ENCODE peak calls at places on chromosomes 13 and 19, in ten cellular contexts. M is pancreas, K is astrocyte of the cerebellum, T is lower leg skin, H is ascending aorta, O is AG04450, C is retinal pigment epithelial cell, L is endodermal cell, Z is HepG2, W is ovary. U is an unnamed sample.

GRCh38 chr13:30191491-30192100 is 115.8 kb downstream of the KATNAL1 start:
- DNase-seq in C (no peak), T (no peak), H (no peak), Z (no peak), K (no peak), M (no peak), O (no peak), W (no peak), L (no peak), U (no peak)

GRCh38 chr19:36207605-36208252 is 6.7 kb downstream of the ZNF565 start:
- DNase-seq in T (no peak), L (no peak), K (no peak), O (no peak), W (no peak), Z (no peak), M (no peak), H (no peak), C (no peak), U (no peak)

GRCh38 chr19:53424968-53425597 is 6.7 kb upstream of the ZNF761 start:
- DNase-seq in W (peak; percentile 75), K (peak; percentile 13), C (no peak), M (peak; percentile 74), T (peak; percentile 59), Z (peak; percentile 67), H (peak; percentile 80), L (peak; percentile 91), O (peak; percentile 38), U (peak; percentile 75)

GRCh38 chr19:49020931-49021895 is 2.9 kb downstream of the CGB3 start:
- DNase-seq in L (no peak), T (no peak), Z (peak; percentile 23), K (no peak), W (no peak), M (no peak), C (no peak), O (no peak), H (no peak), U (no peak)

GRCh38 chr19:3162418-3163229 is 15.9 kb upstream of the S1PR4 start:
- DNase-seq in H (no peak), M (peak; percentile 74), C (no peak), L (no peak), O (no peak), W (no peak), T (no peak), Z (peak; percentile 44), K (no peak), U (no peak)

GRCh38 chr13:25422153-25422552 is 50.4 kb downstream of the ATP8A2 start:
- DNase-seq in W (no peak), M (no peak), K (no peak), L (no peak), T (no peak), Z (no peak), H (no peak), C (no peak), O (no peak), U (no peak)

GRCh38 chr19:1450735-1451669 is 1.1 kb downstream of the APC2 start:
- DNase-seq in L (no peak), M (no peak), C (no peak), H (no peak), K (no peak), T (no peak), Z (no peak), O (no peak), W (no peak), U (no peak)

GRCh38 chr19:12880551-12881171 is 588 bp downstream of the DNASE2 start:
- DNase-seq in M (peak; percentile 82), L (no peak), T (no peak), H (no peak), C (no peak), Z (no peak), K (no peak), W (no peak), O (no peak), U (peak; percentile 39)

GRCh38 chr19:42023943-42024260 is 29.9 kb upstream of the ATP1A3 start:
- DNase-seq in C (no peak), O (no peak), L (no peak), M (no peak), T (no peak), W (no peak), Z (no peak), H (no peak), K (no peak), U (no peak)

GRCh38 chr19:42030605-42031004 is 36.6 kb upstream of the ATP1A3 start:
- DNase-seq in M (no peak), Z (no peak), L (no peak), H (no peak), O (no peak), K (no peak), W (no peak), C (no peak), T (no peak), U (no peak)

GRCh38 chr19:42024622-42025111 is 30.6 kb upstream of the ATP1A3 start:
- DNase-seq in H (no peak), T (peak; percentile 25), O (peak; percentile 24), Z (no peak), M (no peak), K (peak; percentile 6), C (no peak), W (no peak), L (no peak), U (no peak)

GRCh38 chr19:42032428-42032827 is 37.6 kb downstream of the GRIK5 start:
- DNase-seq in C (no peak), K (peak; percentile 70), L (peak; percentile 71), O (no peak), M (no peak), T (no peak), H (no peak), W (no peak), Z (no peak), U (no peak)

GRCh38 chr19:42028304-42029216 is 34.5 kb upstream of the ATP1A3 start:
- DNase-seq in M (no peak), O (no peak), H (no peak), Z (no peak), W (no peak), T (no peak), K (no peak), C (no peak), L (peak; percentile 98), U (peak; percentile 25)
- TF ChIP-seq CTCF in M (no peak), O (peak; percentile 48), H (peak; percentile 29), Z (peak; percentile 50), W (no peak), T (no peak), K (peak; percentile 37), C (peak; percentile 76), L (peak; percentile 95), U (peak; percentile 33)

DNA sequence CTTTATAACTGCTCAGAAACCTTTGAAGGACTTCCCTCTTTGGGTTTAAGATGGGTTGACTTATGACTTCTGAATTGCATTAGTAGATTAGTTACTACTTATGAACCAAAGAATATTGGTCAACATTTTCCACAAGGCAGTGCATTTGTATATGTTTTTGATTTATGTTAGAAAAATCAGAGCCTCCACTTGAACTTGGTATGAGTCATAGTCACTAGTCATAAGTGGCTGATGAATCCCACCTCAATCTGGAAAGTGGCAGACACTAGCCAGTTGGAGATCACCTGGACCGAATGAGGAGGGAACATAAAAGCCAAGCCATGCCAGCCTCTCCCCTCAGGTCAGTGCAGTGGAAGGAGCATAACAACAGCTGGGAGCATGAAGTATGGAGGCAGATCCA is 39.3 kb upstream of the SPART start:
- DNase-seq in O (no peak), C (peak; percentile 16), M (no peak), H (no peak), L (no peak), W (no peak), Z (no peak), T (no peak), K (no peak), U (no peak)
- TF ChIP-seq CTCF in O (no peak), C (no peak), M (no peak), H (no peak), L (no peak), W (no peak), Z (no peak), T (no peak), K (no peak), U (no peak)

GRCh38 chr19:42424345-42424707 is 2.9 kb downstream of the LIPE start:
- DNase-seq in C (no peak), K (no peak), W (no peak), H (peak; percentile 56), T (no peak), L (no peak), Z (no peak), O (no peak), M (no peak), U (no peak)

GRCh38 chr19:42422092-42422575 is 5.1 kb downstream of the LIPE start:
- DNase-seq in L (no peak), T (no peak), C (no peak), W (no peak), Z (no peak), H (peak; percentile 53), M (no peak), K (no peak), O (no peak), U (no peak)

GRCh38 chr19:42424712-42425131 is 2.5 kb downstream of the LIPE start:
- DNase-seq in W (no peak), C (no peak), O (no peak), Z (peak; percentile 27), H (peak; percentile 53), K (no peak), L (peak; percentile 75), T (no peak), M (no peak), U (no peak)

GRCh38 chr19:42422576-42423461 is 4.4 kb downstream of the LIPE start:
- DNase-seq in O (no peak), Z (peak; percentile 59), K (no peak), M (peak; percentile 78), C (no peak), H (peak; percentile 64), W (no peak), L (peak; percentile 74), T (no peak), U (peak; percentile 44)

DNA sequence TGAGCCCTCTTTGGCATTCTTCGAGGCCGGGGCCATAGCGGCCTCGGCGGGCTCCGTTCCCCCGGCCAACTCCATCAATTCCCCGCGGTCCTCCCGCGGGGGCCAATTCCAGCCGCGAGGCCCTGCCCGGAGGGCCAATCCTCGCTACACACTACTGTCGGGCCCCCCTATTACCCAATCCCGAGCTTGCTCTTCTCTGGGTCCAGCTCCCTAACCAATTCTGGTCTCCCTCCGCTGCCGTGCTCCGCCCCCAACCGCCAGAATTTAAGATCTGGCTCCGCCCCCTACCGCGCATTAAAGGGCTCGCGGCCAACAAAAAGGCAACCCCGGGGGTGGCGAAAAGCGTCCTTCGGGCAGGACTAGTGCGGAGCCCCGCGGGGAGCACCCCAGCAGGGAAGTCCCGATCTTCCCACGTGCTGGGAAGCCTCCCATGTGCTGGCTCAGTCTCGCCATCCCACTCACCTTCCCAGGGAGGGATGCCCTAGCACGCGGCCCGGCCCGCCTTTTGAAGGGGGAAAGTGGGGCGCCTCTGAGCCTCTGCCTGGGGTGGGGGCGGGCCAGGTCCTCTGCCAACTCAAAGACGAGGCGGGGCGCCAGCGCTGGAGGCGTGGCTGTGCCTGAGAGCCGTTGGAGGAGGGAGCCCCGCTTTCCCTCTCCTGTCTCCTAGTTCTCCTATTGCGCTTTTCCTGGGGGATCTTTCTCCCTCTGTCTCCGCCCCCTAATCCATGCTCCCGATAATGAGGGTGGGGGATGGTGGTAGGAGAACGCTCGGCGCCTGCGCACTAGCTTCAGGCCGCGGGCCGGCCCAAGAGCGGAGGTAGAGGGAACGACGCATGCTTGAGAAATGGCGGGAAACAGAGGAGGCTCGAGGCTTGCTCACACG is 3.5 kb downstream of the LIPE start:
- DNase-seq in L (peak; percentile 96), W (peak; percentile 76), K (peak; percentile 52), M (peak; percentile 89), C (peak; percentile 77), O (peak; percentile 85), T (peak; percentile 79), Z (no peak), H (peak; percentile 88), U (peak; percentile 94)
- TF ChIP-seq CTCF in L (no peak), W (no peak), K (no peak), M (no peak), C (no peak), O (no peak), T (no peak), Z (no peak), H (no peak), U (no peak)

DNA sequence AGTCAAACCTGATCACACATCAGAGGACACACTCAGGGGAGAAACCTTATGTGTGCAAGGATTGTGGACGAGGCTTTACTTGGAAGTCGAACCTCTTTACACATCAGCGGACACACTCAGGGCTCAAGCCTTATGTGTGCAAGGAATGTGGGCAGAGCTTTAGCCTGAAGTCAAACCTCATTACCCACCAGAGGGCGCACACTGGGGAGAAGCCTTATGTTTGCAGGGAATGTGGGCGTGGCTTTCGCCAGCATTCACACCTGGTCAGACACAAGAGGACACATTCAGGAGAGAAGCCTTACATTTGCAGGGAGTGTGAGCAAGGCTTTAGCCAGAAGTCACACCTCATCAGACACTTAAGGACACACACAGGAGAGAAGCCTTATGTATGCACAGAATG is 8.2 kb upstream of the ZNF527 start:
- DNase-seq in L (peak; percentile 85), T (no peak), Z (peak; percentile 42), K (no peak), H (no peak), C (no peak), O (no peak), W (no peak), M (no peak), U (no peak)
- TF ChIP-seq CTCF in L (peak; percentile 70), T (no peak), Z (peak; percentile 48), K (peak; percentile 9), H (no peak), C (peak; percentile 31), O (no peak), W (no peak), M (no peak), U (no peak)